ENCODE peak calls at places on chromosomes 12 and 14, in ten cellular contexts. Q, S, M, P, I, R, B, K, X and O are unnamed samples.

GRCh38 chr14:67413806-67414769 is 2.1 kb upstream of the PLEK2 start:
- DNase-seq in Q (peak; percentile 98), S (no peak), M (no peak), P (no peak), I (no peak), R (no peak), B (no peak), K (peak; percentile 91), X (peak; percentile 65), O (peak; percentile 62)

GRCh38 chr14:29264865-29265264 is 498.3 kb downstream of the FOXG1 start:
- DNase-seq in Q (peak; percentile 15), S (no peak), M (no peak), P (no peak), I (no peak), R (no peak), B (no peak), K (no peak), X (no peak), O (no peak)

GRCh38 chr14:105496831-105497591 is 6.0 kb downstream of the TEDC1 start:
- DNase-seq in Q (no peak), S (no peak), M (no peak), P (no peak), I (no peak), R (no peak), B (no peak), K (no peak), X (no peak), O (no peak)

GRCh38 chr14:106843951-106844483 is 1317.6 kb downstream of the TMEM121 start:
- DNase-seq in Q (no peak), S (no peak), M (peak; percentile 55), P (no peak), I (peak; percentile 9), R (no peak), B (no peak), K (peak; percentile 25), X (peak; percentile 78), O (peak; percentile 63)

GRCh38 chr14:72605921-72606220 is 288.0 kb downstream of the DPF3 start:
- DNase-seq in Q (no peak), S (no peak), M (no peak), P (no peak), I (no peak), R (no peak), B (no peak), K (no peak), X (no peak), O (no peak)

GRCh38 chr14:94625353-94625635 is 13.1 kb downstream of the SERPINA3 start:
- DNase-seq in Q (no peak), S (no peak), M (no peak), P (no peak), I (no peak), R (no peak), B (no peak), K (no peak), X (peak; percentile 26), O (no peak)

GRCh38 chr14:51644215-51644969 is 7.3 kb upstream of the FRMD6 start:
- DNase-seq in Q (peak; percentile 56), S (no peak), M (no peak), P (no peak), I (no peak), R (no peak), B (no peak), K (no peak), X (no peak), O (no peak)

GRCh38 chr12:102120564-102120873 is 536 bp downstream of the PARPBP start:
- DNase-seq in Q (no peak), S (no peak), M (no peak), P (no peak), I (no peak), R (no peak), B (no peak), K (no peak), X (no peak), O (peak; percentile 21)

GRCh38 chr14:92556255-92556741 is 42.7 kb downstream of the RIN3 start:
- DNase-seq in Q (no peak), S (no peak), M (no peak), P (no peak), I (no peak), R (no peak), B (no peak), K (no peak), X (no peak), O (no peak)

GRCh38 chr14:91388551-91388975 is 29.1 kb downstream of the CCDC88C start:
- DNase-seq in Q (no peak), S (no peak), M (no peak), P (no peak), I (no peak), R (no peak), B (no peak), K (no peak), X (no peak), O (peak; percentile 64)

GRCh38 chr14:65949711-65950516 is 536.3 kb upstream of the CCDC196 start:
- DNase-seq in Q (peak; percentile 28), S (no peak), M (peak; percentile 16), P (peak; percentile 41), I (no peak), R (no peak), B (peak; percentile 54), K (peak; percentile 35), X (peak; percentile 58), O (no peak)

GRCh38 chr12:13101854-13102375 is 1.6 kb downstream of the GSG1 start:
- DNase-seq in Q (peak; percentile 73), S (no peak), M (no peak), P (no peak), I (peak; percentile 5), R (no peak), B (no peak), K (peak; percentile 65), X (peak; percentile 34), O (no peak)

GRCh38 chr12:19577131-19577530 is 137.8 kb downstream of the AEBP2 start:
- DNase-seq in Q (no peak), S (no peak), M (no peak), P (no peak), I (no peak), R (no peak), B (no peak), K (no peak), X (no peak), O (no peak)

GRCh38 chr12:104357431-104357952 is 54.0 kb downstream of the EID3 start:
- DNase-seq in Q (peak; percentile 54), S (no peak), M (no peak), P (no peak), I (no peak), R (no peak), B (no peak), K (peak; percentile 46), X (no peak), O (no peak)

GRCh38 chr12:118714051-118714460 is 267.3 kb upstream of the SRRM4 start:
- DNase-seq in Q (peak; percentile 45), S (peak; percentile 44), M (no peak), P (peak; percentile 63), I (no peak), R (peak; percentile 42), B (no peak), K (no peak), X (peak; percentile 63), O (peak; percentile 72)

GRCh38 chr12:110762891-110763290 is 20.2 kb upstream of the PPP1CC start:
- DNase-seq in Q (no peak), S (no peak), M (no peak), P (no peak), I (no peak), R (no peak), B (no peak), K (no peak), X (no peak), O (no peak)

GRCh38 chr12:49489720-49490119 is 49.1 kb upstream of the KCNH3 start:
- DNase-seq in Q (peak; percentile 97), S (no peak), M (no peak), P (no peak), I (no peak), R (no peak), B (no peak), K (peak; percentile 92), X (no peak), O (no peak)

GRCh38 chr14:104226421-104227385 is 88.3 kb downstream of the KIF26A start:
- DNase-seq in Q (no peak), S (no peak), M (no peak), P (no peak), I (no peak), R (no peak), B (no peak), K (no peak), X (no peak), O (no peak)

GRCh38 chr12:72313757-72314270 is 41.6 kb downstream of the TRHDE start:
- DNase-seq in Q (no peak), S (no peak), M (no peak), P (no peak), I (no peak), R (no peak), B (no peak), K (no peak), X (no peak), O (no peak)

GRCh38 chr12:56510786-56511185 is 10.8 kb upstream of the RBMS2 start:
- DNase-seq in Q (no peak), S (no peak), M (no peak), P (no peak), I (no peak), R (no peak), B (no peak), K (no peak), X (no peak), O (no peak)

GRCh38 chr14:78633747-78634146 is 463.6 kb downstream of the NRXN3 start:
- DNase-seq in Q (no peak), S (no peak), M (no peak), P (peak; percentile 11), I (no peak), R (peak; percentile 42), B (no peak), K (no peak), X (no peak), O (no peak)

GRCh38 chr14:62778310-62778709 is 266.9 kb downstream of the KCNH5 start:
- DNase-seq in Q (no peak), S (no peak), M (no peak), P (no peak), I (no peak), R (no peak), B (no peak), K (no peak), X (no peak), O (no peak)

GRCh38 chr12:5794156-5794555 is 150.9 kb downstream of the ANO2 start:
- DNase-seq in Q (no peak), S (no peak), M (no peak), P (no peak), I (no peak), R (no peak), B (no peak), K (no peak), X (no peak), O (no peak)

GRCh38 chr12:105920161-105920684 is 218.5 kb downstream of the NUAK1 start:
- DNase-seq in Q (no peak), S (peak; percentile 34), M (no peak), P (peak; percentile 14), I (no peak), R (no peak), B (peak; percentile 43), K (no peak), X (no peak), O (peak; percentile 61)

GRCh38 chr12:67025543-67026114 is 243.5 kb upstream of the CAND1 start:
- DNase-seq in Q (peak; percentile 51), S (no peak), M (peak; percentile 13), P (peak; percentile 43), I (peak; percentile 14), R (peak; percentile 27), B (no peak), K (peak; percentile 15), X (peak; percentile 76), O (peak; percentile 79)

GRCh38 chr12:129613311-129613710 is 290.5 kb downstream of the TMEM132D start:
- DNase-seq in Q (no peak), S (no peak), M (no peak), P (no peak), I (no peak), R (no peak), B (no peak), K (no peak), X (no peak), O (no peak)

GRCh38 chr14:105533391-105533790 is 7.0 kb downstream of the TMEM121 start:
- DNase-seq in Q (no peak), S (no peak), M (no peak), P (no peak), I (no peak), R (no peak), B (no peak), K (no peak), X (no peak), O (no peak)

GRCh38 chr12:34391771-34392581 is 369.7 kb downstream of the ALG10 start:
- DNase-seq in Q (no peak), S (no peak), M (no peak), P (no peak), I (no peak), R (no peak), B (peak; percentile 3), K (no peak), X (no peak), O (no peak)